ENCODE peak calls at places on chromosomes 16 and 17, in four cellular contexts. D is body of pancreas, Z is pancreas, B is esophagus muscularis mucosa. Q is an unnamed sample. For H3K9me3, the result is how much of the 10 kb centered on the place peaks cover.

GRCh38 chr17:8147805-8148404 is 4.3 kb downstream of the PER1 start:
- DNase-seq in D (no peak), Z (no peak), B (no peak), Q (no peak)

GRCh38 chr16:86538196-86538780 is 16.7 kb downstream of the MTHFSD start:
- DNase-seq in D (no peak), Z (no peak), B (no peak), Q (no peak)

GRCh38 chr17:61005358-61005757 is 327.7 kb downstream of the BCAS3 start:
- DNase-seq in D (no peak), Z (no peak), B (no peak), Q (no peak)

GRCh38 chr16:81445143-81445922 is 725 bp downstream of the CMIP start:
- DNase-seq in D (peak), Z (peak), B (no peak), Q (no peak)

GRCh38 chr16:67248401-67249177 is at the start of gene SLC9A5:
- DNase-seq in D (no peak), Z (peak), B (no peak), Q (no peak)

GRCh38 chr17:56616239-56616638 is 22.7 kb downstream of the NOG start:
- DNase-seq in D (no peak), Z (no peak), B (no peak), Q (no peak)

GRCh38 chr16:19236561-19236960 is 49.0 kb upstream of the CLEC19A start:
- DNase-seq in D (no peak), Z (no peak), B (no peak), Q (no peak)

GRCh38 chr16:71590584-71590983 is 13.7 kb upstream of the TAT start:
- DNase-seq in D (no peak), Z (no peak), B (no peak), Q (no peak)

GRCh38 chr16:9124908-9125584 is 33.6 kb downstream of the HAPSTR1 start:
- DNase-seq in D (no peak), Z (no peak), B (no peak), Q (no peak)

GRCh38 chr16:79042886-79043285 is 557.7 kb downstream of the MAF start:
- DNase-seq in D (no peak), Z (no peak), B (no peak), Q (no peak)

GRCh38 chr16:411576-412265 is 10.0 kb downstream of the DECR2 start:
- DNase-seq in D (no peak), Z (no peak), B (no peak), Q (no peak)

GRCh38 chr16:410516-411178 is 9.0 kb downstream of the DECR2 start:
- DNase-seq in D (peak), Z (no peak), B (no peak), Q (no peak)

GRCh38 chr16:414395-415169 is 10.9 kb upstream of the RAB11FIP3 start:
- DNase-seq in D (no peak), Z (no peak), B (no peak), Q (no peak)
- TF ChIP-seq CTCF in D (no peak), Z (no peak), B (no peak), Q (no peak)

GRCh38 chr17:47818002-47818695 is 3.4 kb downstream of the OSBPL7 start:
- DNase-seq in D (no peak), Z (no peak), B (no peak), Q (no peak)
- H3K9me3 ChIP-seq in D (under half), Z (under half), B (under half), Q (under half)

DNA sequence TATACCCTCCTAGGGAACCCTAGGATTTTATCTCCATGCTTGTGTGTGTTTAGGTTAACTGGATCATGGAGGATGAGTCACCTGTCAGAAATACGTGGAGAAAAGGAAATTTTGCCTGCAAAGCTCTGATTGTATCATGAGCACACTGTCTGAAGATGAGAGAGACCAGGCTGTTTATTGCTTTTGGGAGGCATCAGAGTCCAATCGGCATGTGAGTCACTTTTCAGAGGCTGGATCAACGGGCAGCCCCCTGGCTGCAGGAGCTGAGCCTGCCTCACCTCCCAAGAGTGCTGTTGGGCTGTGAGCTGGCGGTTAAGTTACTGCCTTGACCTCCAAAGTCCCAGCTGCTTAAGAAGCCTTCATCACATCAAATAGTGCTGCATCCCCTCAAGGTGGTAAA is 41.5 kb upstream of the MED9 start:
- DNase-seq in D (no peak), Z (peak), B (no peak), Q (no peak)
- TF ChIP-seq CTCF in D (no peak), Z (no peak), B (no peak), Q (no peak)

DNA sequence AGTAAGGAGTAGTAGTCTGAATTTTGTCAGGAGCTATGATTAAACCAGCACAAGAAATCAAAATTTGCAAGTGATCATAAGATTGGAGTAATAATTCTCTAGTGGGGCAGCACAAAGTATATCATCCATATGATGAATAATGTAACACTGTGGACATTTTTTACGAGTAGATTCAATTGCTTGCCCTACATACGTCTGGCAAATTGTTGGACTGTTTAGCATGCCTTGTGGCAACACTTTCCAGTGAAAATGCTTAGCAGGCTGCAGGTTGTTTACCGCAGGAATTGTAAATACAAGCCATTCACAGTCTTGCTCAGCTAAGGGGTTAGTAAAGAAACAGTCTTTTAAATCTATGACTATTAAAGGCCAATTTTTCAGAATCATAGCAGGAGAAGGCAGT is 35.7 kb downstream of the ATF7IP2 start:
- DNase-seq in D (no peak), Z (no peak), B (no peak), Q (no peak)
- H3K9me3 ChIP-seq in D (under half), Z (under half), B (under half), Q (under half)

GRCh38 chr17:16328997-16329396 is 24.3 kb downstream of the CENPV start:
- DNase-seq in D (no peak), Z (no peak), B (no peak), Q (no peak)
- TF ChIP-seq CTCF in D (no peak), Z (no peak), B (no peak), Q (no peak)

DNA sequence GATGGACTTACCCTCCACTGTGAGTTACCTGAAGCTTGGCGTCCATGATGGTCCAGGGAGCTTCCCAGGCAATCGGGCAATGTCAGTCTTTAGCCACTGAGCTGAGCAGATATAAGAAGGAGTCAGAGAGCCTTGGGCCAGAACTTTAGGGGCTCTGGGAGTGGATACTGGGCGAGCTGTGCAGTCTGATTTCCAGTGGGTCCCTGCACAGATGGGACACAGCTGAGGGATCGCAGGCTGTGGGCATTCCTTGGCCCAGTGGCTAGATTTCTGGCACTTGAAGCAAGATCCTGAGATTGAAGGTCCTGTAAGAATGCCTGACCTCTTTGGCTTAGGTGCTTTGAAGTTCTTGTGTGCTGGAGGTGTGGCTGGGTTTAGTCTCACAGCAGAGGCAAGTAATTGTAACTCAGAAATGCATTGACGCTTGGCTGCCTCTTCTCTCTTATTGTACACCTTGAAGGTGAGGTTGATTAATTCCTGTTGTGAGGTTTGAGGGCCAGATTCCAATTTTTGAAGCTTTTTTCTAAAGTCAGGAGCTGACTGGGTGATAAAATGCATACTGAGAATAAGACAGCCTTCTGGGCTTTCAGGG is 2283.8 kb downstream of the TP53TG3F start:
- DNase-seq in D (no peak), Z (no peak), B (peak), Q (no peak)
- H3K9me3 ChIP-seq in D (under half), Z (under half), B (under half), Q (under half)

GRCh38 chr17:81367171-81367570 is 28.1 kb upstream of the BAHCC1 start:
- DNase-seq in D (no peak), Z (no peak), B (no peak), Q (no peak)

GRCh38 chr17:81365148-81365600 is 30.1 kb upstream of the BAHCC1 start:
- DNase-seq in D (peak), Z (no peak), B (no peak), Q (peak)

GRCh38 chr17:81368161-81368560 is 27.1 kb upstream of the BAHCC1 start:
- DNase-seq in D (no peak), Z (no peak), B (no peak), Q (no peak)

GRCh38 chr17:81365601-81366585 is 29.4 kb upstream of the BAHCC1 start:
- DNase-seq in D (peak), Z (peak), B (no peak), Q (peak)

DNA sequence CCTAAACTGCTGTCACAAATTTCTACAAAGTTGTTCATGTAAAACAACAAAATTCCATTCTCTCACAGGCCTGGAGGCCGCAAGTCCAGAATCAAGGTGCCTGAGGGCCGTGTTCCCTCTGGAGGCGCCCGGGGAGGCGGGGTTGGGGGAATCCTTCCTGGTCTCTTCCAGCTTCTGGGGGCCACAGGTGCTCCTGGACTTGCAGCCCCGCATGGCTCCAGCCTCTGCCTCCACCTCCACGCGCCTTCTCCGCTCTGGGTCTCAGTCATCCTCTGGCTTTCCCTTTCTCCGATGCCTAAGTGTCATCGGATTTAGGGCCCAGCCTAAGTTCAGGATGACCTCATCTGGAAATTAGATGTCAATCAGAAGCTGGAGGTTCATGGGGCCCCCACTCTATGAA is 28.6 kb upstream of the BAHCC1 start:
- DNase-seq in D (peak), Z (no peak), B (no peak), Q (no peak)
- TF ChIP-seq CTCF in D (no peak), Z (no peak), B (no peak), Q (no peak)

GRCh38 chr16:60907645-60908044 is 1128.6 kb downstream of the CDH8 start:
- DNase-seq in D (no peak), Z (no peak), B (no peak), Q (no peak)

GRCh38 chr16:60902114-60902513 is 1134.1 kb downstream of the CDH8 start:
- DNase-seq in D (no peak), Z (no peak), B (no peak), Q (no peak)

GRCh38 chr16:60905806-60906205 is 1130.4 kb downstream of the CDH8 start:
- DNase-seq in D (no peak), Z (no peak), B (no peak), Q (no peak)
- H3K9me3 ChIP-seq in D (under half), Z (under half), B (under half), Q (under half)

GRCh38 chr17:79276824-79277223 is 202.2 kb downstream of the ENGASE start:
- DNase-seq in D (peak), Z (peak), B (no peak), Q (no peak)

GRCh38 chr17:79273660-79274059 is 199.0 kb downstream of the ENGASE start:
- DNase-seq in D (peak), Z (no peak), B (no peak), Q (no peak)

GRCh38 chr17:79272220-79272619 is 197.6 kb downstream of the ENGASE start:
- DNase-seq in D (no peak), Z (no peak), B (no peak), Q (no peak)

GRCh38 chr17:79269620-79270019 is 195.0 kb downstream of the ENGASE start:
- DNase-seq in D (no peak), Z (no peak), B (no peak), Q (no peak)

DNA sequence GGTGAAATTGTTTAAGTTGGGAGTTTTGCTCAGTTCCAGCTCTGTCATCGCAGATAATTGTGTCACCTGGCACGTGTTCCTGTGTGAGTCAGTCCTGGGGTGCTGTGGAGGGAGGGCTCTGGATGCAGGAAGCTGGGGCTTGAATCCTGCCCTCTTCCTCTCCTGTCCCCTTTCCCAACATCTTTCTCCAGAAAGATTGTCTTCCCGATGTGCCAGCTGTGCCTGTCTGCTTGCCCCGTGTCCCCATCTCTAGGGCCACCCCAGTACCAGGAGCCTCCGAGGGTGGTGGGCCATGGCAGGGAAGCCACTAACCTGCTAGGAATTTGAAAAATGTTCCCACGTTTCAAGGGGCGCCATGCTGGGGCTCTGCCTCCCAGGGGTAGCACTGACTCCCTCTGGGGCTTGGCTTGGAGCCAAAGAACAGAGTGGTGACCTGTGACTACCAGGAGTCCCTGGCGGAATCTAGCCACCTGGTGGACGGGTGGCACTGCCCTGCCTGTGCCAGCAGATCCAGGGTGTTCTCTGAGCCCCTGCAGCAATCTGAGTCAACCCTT is 198.1 kb downstream of the ENGASE start:
- DNase-seq in D (peak), Z (no peak), B (no peak), Q (no peak)
- TF ChIP-seq CTCF in D (no peak), Z (no peak), B (no peak), Q (no peak)

GRCh38 chr16:62661435-62661834 is 625.2 kb upstream of the CDH8 start:
- DNase-seq in D (no peak), Z (no peak), B (no peak), Q (no peak)
- H3K9me3 ChIP-seq in D (under half), Z (under half), B (under half), Q (under half)

Q was measured in prostate gland.